ENCODE peak calls at places on chromosomes 7 and 10, in seven cellular contexts. N is activated T-helper 9 cell treated with anti-CD3 and anti-CD28 coated beads, Interleukin-2, amount 50 U/mL, for 16 hours; I is effector CD4-positive, alpha-beta T cell; L is GM20000; K is HCEC 1CT; V is WTC11; M is stimulated activated CD8-positive, alpha-beta memory T cell treated with anti-CD3 and anti-CD28 coated beads, Interleukin-12 subunit alpha, Interleukin-12 subunit beta, amount 100 ng/mL, for 4 hours. W is an unnamed sample.

GRCh38 chr10:63120554-63120953 is 12.6 kb upstream of the NRBF2 start:
- DNase-seq in L (no peak), V (no peak), M (no peak), K (peak), I (no peak), N (no peak), W (no peak)

GRCh38 chr7:45221896-45222604 is 64.5 kb downstream of the RAMP3 start:
- DNase-seq in I (no peak), L (no peak), V (no peak), K (no peak), M (no peak), N (no peak), W (no peak)

GRCh38 chr7:111732923-111733322 is 170.6 kb upstream of the IMMP2L start:
- DNase-seq in N (no peak), K (no peak), M (no peak), V (no peak), L (no peak), I (no peak), W (no peak)

GRCh38 chr7:44776211-44776610 is 20.3 kb upstream of the PPIA start:
- DNase-seq in M (no peak), K (no peak), L (no peak), V (no peak), N (no peak), I (no peak), W (peak)

GRCh38 chr7:25726682-25727357 is 425.2 kb upstream of the NFE2L3 start:
- DNase-seq in L (no peak), K (no peak), M (no peak), V (no peak), N (no peak), I (no peak), W (no peak)

GRCh38 chr7:117683736-117684135 is 189.5 kb downstream of the CTTNBP2 start:
- DNase-seq in I (no peak), M (no peak), K (peak), L (no peak), V (no peak), N (no peak), W (no peak)

GRCh38 chr10:56920586-56921250 is 559.7 kb upstream of the ZWINT start:
- DNase-seq in I (no peak), K (no peak), V (no peak), L (no peak), N (no peak), M (no peak), W (no peak)

GRCh38 chr10:60572511-60573194 is 183.0 kb upstream of the ANK3 start:
- DNase-seq in M (no peak), N (peak), K (no peak), V (peak), I (no peak), L (no peak), W (peak)

GRCh38 chr10:6275022-6275997 is 72.6 kb downstream of the PFKFB3 start:
- DNase-seq in I (peak), K (peak), L (peak), M (peak), N (peak), V (peak), W (peak)

GRCh38 chr10:24915304-24915703 is 37.1 kb downstream of the PRTFDC1 start:
- DNase-seq in L (no peak), K (no peak), I (no peak), M (no peak), N (no peak), V (no peak), W (no peak)

GRCh38 chr10:26931223-26931622 is 70.5 kb upstream of the ABI1 start:
- DNase-seq in I (no peak), N (no peak), V (peak), K (no peak), M (no peak), L (peak), W (peak)